ENCODE peak calls at places on chromosomes 4 and X, in four cellular contexts. J is amniotic stem cell, V is GM06990, D is germinal center. C is an unnamed sample.
A peak's percentile ranks its signal among the peaks of the same experiment; 100 is the strongest.

GRCh38 chr4:134201216-134202098 is at the start of gene PABPC4L:
- DNase-seq in J (peak; percentile 49), V (no peak), D (no peak), C (peak; percentile 64)

GRCh38 chr4:56388311-56388710 is 1.0 kb upstream of the AASDH start:
- DNase-seq in J (no peak), V (no peak), D (peak; percentile 10), C (peak; percentile 11)

GRCh38 chr4:102687373-102687981 is 73.3 kb downstream of the MANBA start:
- DNase-seq in J (no peak), V (peak; percentile 49), D (peak; percentile 10), C (peak; percentile 24)

GRCh38 chr4:89898304-89898716 is 3.7 kb downstream of the MMRN1 start:
- DNase-seq in J (no peak), V (no peak), D (no peak), C (no peak)

GRCh38 chr4:185654965-185655554 is 119.8 kb upstream of the PDLIM3 start:
- DNase-seq in J (no peak), V (no peak), D (no peak), C (no peak)

GRCh38 chrX:42544883-42545282 is 233.1 kb downstream of the PPP1R2C start:
- DNase-seq in J (no peak), V (no peak), D (no peak), C (no peak)

GRCh38 chrX:13733506-13733905 is 914 bp downstream of the TRAPPC2 start:
- DNase-seq in J (no peak), V (no peak), D (peak; percentile 2), C (no peak)

GRCh38 chrX:68942797-68943196 is 114.0 kb downstream of the EFNB1 start:
- DNase-seq in J (no peak), V (no peak), D (no peak), C (no peak)

GRCh38 chrX:153469811-153470410 is 465 bp downstream of the HAUS7 start:
- DNase-seq in J (no peak), V (no peak), D (peak; percentile 19), C (peak; percentile 31)

GRCh38 chr4:174217273-174218126 is 66.0 kb downstream of the FBXO8 start:
- DNase-seq in J (peak; percentile 15), V (no peak), D (no peak), C (peak; percentile 61)

GRCh38 chr4:187413564-187414358 is 581.8 kb upstream of the ZFP42 start:
- DNase-seq in J (no peak), V (no peak), D (no peak), C (no peak)

GRCh38 chr4:836003-836511 is 10.1 kb upstream of the CPLX1 start:
- DNase-seq in J (no peak), V (no peak), D (no peak), C (no peak)

GRCh38 chr4:189059996-189060570 is 880.6 kb upstream of the FRG1 start:
- DNase-seq in J (no peak), V (no peak), D (no peak), C (no peak)

GRCh38 chr4:176791591-176792347 is 953 bp downstream of the VEGFC start:
- DNase-seq in J (no peak), V (no peak), D (no peak), C (peak; percentile 65)

C was measured in iris pigment epithelial cell.